ENCODE peak calls at places on chromosome 19, in four cellular contexts. E, A, O and P are unnamed samples.

GRCh38 chr19:58385313-58386165 is 1.5 kb upstream of the RPS5 start:
- DNase-seq in E (no peak), A (no peak), O (no peak), P (no peak)

GRCh38 chr19:53537126-53537522 is 821 bp upstream of the ZNF331 start:
- DNase-seq in E (no peak), A (no peak), O (no peak), P (no peak)

GRCh38 chr19:55545913-55546495 is 661 bp upstream of the SBK3 start:
- DNase-seq in E (no peak), A (no peak), O (no peak), P (no peak)

GRCh38 chr19:13978306-13978705 is 26.0 kb downstream of the DCAF15 start:
- DNase-seq in E (peak), A (peak), O (no peak), P (peak)

GRCh38 chr19:19630062-19630414 is 2.0 kb upstream of the LPAR2 start:
- DNase-seq in E (no peak), A (no peak), O (no peak), P (no peak)

GRCh38 chr19:1206733-1207301 is 1.2 kb downstream of the STK11 start:
- DNase-seq in E (no peak), A (no peak), O (no peak), P (no peak)

GRCh38 chr19:35055715-35056179 is 14.2 kb downstream of the HPN start:
- DNase-seq in E (peak), A (no peak), O (no peak), P (no peak)

GRCh38 chr19:48194041-48194871 is 23.8 kb downstream of the ZSWIM9 start:
- DNase-seq in E (peak), A (no peak), O (no peak), P (no peak)

GRCh38 chr19:6718741-6719539 is 1.5 kb downstream of the C3 start:
- DNase-seq in E (peak), A (no peak), O (peak), P (no peak)

GRCh38 chr19:47601180-47601904 is 7.6 kb upstream of the BICRA start:
- DNase-seq in E (no peak), A (no peak), O (no peak), P (no peak)

GRCh38 chr19:23440207-23440606 is 44.9 kb upstream of the ZNF91 start:
- DNase-seq in E (peak), A (no peak), O (no peak), P (no peak)

GRCh38 chr19:54684537-54684936 is 21.8 kb downstream of the LILRB4 start:
- DNase-seq in E (peak), A (no peak), O (no peak), P (no peak)

GRCh38 chr19:17739121-17739875 is 12.0 kb upstream of the FCHO1 start:
- DNase-seq in E (peak), A (peak), O (no peak), P (no peak)

GRCh38 chr19:39971380-39971841 is 446 bp downstream of the PSMC4 start:
- DNase-seq in E (peak), A (no peak), O (no peak), P (no peak)

GRCh38 chr19:47730521-47730889 is 14.8 kb upstream of the NOP53 start:
- DNase-seq in E (no peak), A (no peak), O (no peak), P (no peak)

GRCh38 chr19:29370276-29370675 is 155.5 kb upstream of the VSTM2B start:
- DNase-seq in E (no peak), A (no peak), O (no peak), P (no peak)

GRCh38 chr19:29375429-29376093 is 150.2 kb upstream of the VSTM2B start:
- DNase-seq in E (no peak), A (no peak), O (no peak), P (no peak)

GRCh38 chr19:29371766-29372415 is 153.9 kb upstream of the VSTM2B start:
- DNase-seq in E (no peak), A (no peak), O (no peak), P (no peak)

GRCh38 chr19:29372461-29372860 is 153.3 kb upstream of the VSTM2B start:
- DNase-seq in E (no peak), A (no peak), O (no peak), P (no peak)

DNA sequence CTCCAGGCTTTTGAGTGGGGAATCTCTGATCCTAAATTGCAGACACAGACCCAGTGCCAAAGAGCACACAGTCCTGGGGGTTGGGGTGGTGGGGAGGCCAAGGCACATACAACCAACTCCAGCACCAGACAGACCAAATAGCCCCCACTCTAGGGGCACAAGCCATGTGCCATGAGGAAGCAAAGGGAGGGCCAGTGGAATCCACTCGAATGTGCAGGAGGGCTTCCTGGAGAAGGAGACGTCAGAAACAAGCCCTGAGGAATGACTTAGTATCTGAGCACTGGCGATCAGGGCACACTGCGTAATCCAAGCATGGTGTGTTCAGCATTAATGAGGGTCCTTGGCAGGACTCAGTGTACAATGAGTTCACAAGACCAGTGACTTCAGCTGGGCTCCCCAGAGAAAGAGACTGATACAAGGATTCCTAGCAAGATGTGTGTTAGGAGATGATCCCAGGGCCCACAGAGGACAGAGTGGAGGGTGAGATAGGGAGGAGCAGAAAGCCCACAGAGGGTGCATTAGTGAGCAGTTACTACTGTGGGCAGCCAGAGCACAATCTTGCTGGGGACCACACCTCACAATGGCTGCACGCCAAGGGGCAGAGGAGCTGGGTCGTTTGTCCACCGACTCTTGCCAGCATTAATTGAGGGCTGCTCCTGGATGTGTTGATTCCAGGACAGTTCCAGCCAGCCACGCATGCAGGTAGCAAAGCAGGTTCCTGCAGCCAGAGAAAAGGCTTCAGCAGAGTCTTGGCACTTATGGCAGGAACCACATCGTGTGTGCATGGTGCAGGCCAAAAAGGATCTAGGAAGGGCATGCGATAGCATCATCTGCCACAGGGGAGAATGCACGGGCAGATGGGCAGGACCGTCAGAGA is 152.6 kb upstream of the VSTM2B start:
- DNase-seq in E (no peak), A (no peak), O (no peak), P (no peak)
- TF ChIP-seq CTCF in E (no peak), A (no peak), O (no peak), P (no peak)

GRCh38 chr19:57279418-57280164 is 694 bp upstream of the ZNF460 start:
- DNase-seq in E (peak), A (peak), O (peak), P (peak)

GRCh38 chr19:57280165-57280912 is at the start of gene ZNF460:
- DNase-seq in E (peak), A (peak), O (peak), P (peak)

GRCh38 chr19:57276430-57276829 is 3.9 kb upstream of the ZNF460 start:
- DNase-seq in E (no peak), A (no peak), O (no peak), P (no peak)

GRCh38 chr19:57282011-57282636 is 1.8 kb downstream of the ZNF460 start:
- DNase-seq in E (no peak), A (no peak), O (no peak), P (no peak)

DNA sequence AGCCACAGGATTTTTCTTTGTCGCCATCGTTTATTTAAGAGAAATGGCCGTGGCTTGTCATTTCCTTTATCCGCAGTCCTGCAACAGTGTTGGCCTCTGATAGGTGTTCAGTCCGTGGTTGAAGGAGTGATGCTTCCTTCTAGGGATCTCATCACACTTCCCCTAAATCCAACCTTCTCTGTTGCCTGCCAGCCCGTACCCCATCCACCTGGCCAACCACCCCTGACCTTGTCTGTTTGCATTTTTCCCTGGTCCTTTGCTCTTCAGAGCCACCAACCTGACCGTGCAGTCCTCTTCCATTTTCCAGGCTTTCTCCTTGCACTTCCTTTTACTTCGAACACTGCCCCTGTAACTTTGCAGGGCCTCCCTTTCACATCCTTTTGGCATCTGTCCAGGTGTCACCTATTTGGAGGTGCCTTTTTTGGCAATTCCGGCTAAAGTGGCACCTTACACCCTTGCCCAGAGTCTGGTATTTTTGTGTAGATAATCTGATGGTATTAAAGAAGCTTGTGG is 684 bp downstream of the ZNF460 start:
- DNase-seq in E (no peak), A (no peak), O (no peak), P (no peak)
- TF ChIP-seq CTCF in E (no peak), A (no peak), O (no peak), P (no peak)

GRCh38 chr19:50162988-50163387 is at the start of gene IZUMO2:
- DNase-seq in E (peak), A (peak), O (no peak), P (no peak)
- TF ChIP-seq CTCF in E (peak), A (no peak), O (no peak), P (no peak)

GRCh38 chr19:32138416-32138815 is 207.0 kb upstream of the ZNF507 start:
- DNase-seq in E (peak), A (no peak), O (no peak), P (no peak)
- TF ChIP-seq CTCF in E (peak), A (peak), O (no peak), P (no peak)

GRCh38 chr19:3923912-3924311 is 9.0 kb upstream of the NMRK2 start:
- DNase-seq in E (no peak), A (no peak), O (no peak), P (no peak)

GRCh38 chr19:3919793-3920192 is 13.1 kb upstream of the NMRK2 start:
- DNase-seq in E (no peak), A (no peak), O (no peak), P (no peak)

DNA sequence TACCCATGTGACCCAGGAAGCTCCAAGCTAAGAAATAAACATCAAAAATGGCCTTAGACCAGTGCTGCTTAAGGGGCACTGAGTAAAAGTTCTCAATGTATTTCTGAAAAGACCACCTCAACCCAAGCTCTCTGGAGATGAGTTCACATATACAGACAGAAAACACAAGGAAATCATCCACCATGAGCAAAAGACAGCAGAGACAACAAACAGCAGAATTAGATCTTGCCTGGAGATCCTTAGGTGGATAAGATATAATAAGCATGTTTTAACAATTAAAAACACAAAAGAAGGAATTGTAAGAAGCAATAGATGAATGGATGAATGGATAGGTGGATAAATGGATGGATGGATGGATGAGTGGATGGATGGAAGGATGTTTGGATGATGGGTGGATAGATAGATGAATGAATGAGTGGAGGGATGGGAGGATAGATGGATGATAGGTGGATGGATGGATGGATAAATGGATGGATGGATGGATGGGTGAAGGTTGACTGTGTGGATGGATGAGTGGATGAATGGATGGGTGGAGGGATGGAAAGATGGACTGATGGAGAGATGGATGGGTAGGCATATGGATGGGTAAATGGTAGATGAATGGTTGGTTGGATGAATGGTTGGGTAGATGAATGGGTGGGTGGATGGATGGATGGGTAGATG is 9.6 kb upstream of the NMRK2 start:
- DNase-seq in E (no peak), A (no peak), O (no peak), P (no peak)
- TF ChIP-seq CTCF in E (no peak), A (no peak), O (no peak), P (no peak)

GRCh38 chr19:45692187-45693111 is at the start of gene QPCTL:
- DNase-seq in E (peak), A (peak), O (peak), P (peak)

GRCh38 chr19:45691516-45692186 is at the start of gene SNRPD2:
- DNase-seq in E (peak), A (peak), O (peak), P (peak)

GRCh38 chr19:45687599-45687998 is 4.2 kb downstream of the SNRPD2 start:
- DNase-seq in E (no peak), A (no peak), O (no peak), P (no peak)

DNA sequence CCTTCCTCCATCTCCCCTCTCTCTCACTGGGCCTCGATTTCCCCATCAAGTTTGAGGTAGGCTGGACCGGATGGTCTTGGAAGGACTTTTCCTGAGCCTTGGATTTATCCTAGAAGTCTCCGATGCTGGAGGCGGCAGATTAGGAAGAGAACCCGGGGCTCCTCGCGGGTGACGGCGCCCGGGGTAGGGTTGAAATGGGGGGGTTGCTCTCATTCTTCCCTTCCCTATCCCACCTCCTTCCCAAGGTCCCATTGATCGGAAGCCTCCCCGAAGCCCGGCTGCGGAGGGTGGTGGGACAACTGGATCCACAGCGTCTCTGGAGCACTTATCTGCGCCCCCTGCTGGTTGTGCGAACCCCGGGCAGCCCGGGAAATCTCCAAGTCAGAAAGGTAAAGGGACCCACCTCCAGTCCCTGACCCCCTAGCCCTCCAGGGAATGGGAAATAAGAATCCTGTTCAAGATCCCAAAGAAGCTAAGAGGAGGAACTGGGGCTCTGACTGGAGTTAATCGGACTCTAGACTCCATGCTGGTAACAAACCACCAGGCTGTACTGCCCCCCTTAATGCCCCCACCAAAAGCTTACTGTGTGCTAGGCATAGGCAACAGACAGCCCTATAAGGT is 812 bp downstream of the QPCTL start:
- DNase-seq in E (peak), A (peak), O (peak), P (peak)
- TF ChIP-seq CTCF in E (peak), A (peak), O (peak), P (no peak)